ENCODE peak calls at places on chromosome 19, in four cellular contexts. One of them, this sample, is unnamed.

GRCh38 chr19:23410155-23410554 is 14.9 kb upstream of the ZNF91 start:
- DNase-seq in GM12878: no peak
- DNase-seq in K562: no peak
- DNase-seq in H1: no peak
- DNase-seq in this sample: no peak

GRCh38 chr19:27654266-27654990 is 1558.5 kb downstream of the UQCRFS1 start:
- DNase-seq in K562: no peak
- DNase-seq in GM12878: no peak
- DNase-seq in H1: no peak
- DNase-seq in this sample: no peak

GRCh38 chr19:17473041-17473440 is 2.7 kb downstream of the SLC27A1 start:
- DNase-seq in K562: peak; percentile 37
- DNase-seq in H1: no peak
- DNase-seq in GM12878: no peak
- DNase-seq in this sample: peak; percentile 35

GRCh38 chr19:5767949-5768348 is 16.6 kb downstream of the PRR22 start:
- DNase-seq in K562: no peak
- DNase-seq in H1: no peak
- DNase-seq in GM12878: no peak
- DNase-seq in this sample: no peak

GRCh38 chr19:48795855-48796142 is 15.0 kb downstream of the BCAT2 start:
- DNase-seq in GM12878: no peak
- DNase-seq in K562: peak; percentile 10
- DNase-seq in H1: no peak
- DNase-seq in this sample: no peak

GRCh38 chr19:58554494-58555368 is at the start of gene CHMP2A:
- DNase-seq in H1: peak; percentile 88
- DNase-seq in GM12878: peak; percentile 85
- DNase-seq in K562: peak; percentile 89
- DNase-seq in this sample: peak; percentile 93

GRCh38 chr19:5828661-5829566 is 10.6 kb downstream of the FUT6 start:
- DNase-seq in H1: no peak
- DNase-seq in GM12878: no peak
- DNase-seq in K562: peak; percentile 45
- DNase-seq in this sample: no peak

GRCh38 chr19:6551607-6552450 is 21.0 kb downstream of the TNFSF9 start:
- DNase-seq in GM12878: no peak
- DNase-seq in K562: peak; percentile 86
- DNase-seq in H1: no peak
- DNase-seq in this sample: no peak

GRCh38 chr19:34480971-34481821 is at the start of gene WTIP:
- DNase-seq in GM12878: no peak
- DNase-seq in K562: no peak
- DNase-seq in H1: no peak
- DNase-seq in this sample: peak; percentile 18

GRCh38 chr19:46381346-46381745 is 32.0 kb downstream of the CCDC8 start:
- DNase-seq in GM12878: no peak
- DNase-seq in K562: no peak
- DNase-seq in H1: no peak
- DNase-seq in this sample: no peak

GRCh38 chr19:46579286-46579944 is 21.7 kb upstream of the CALM3 start:
- DNase-seq in GM12878: no peak
- DNase-seq in K562: no peak
- DNase-seq in H1: no peak
- DNase-seq in this sample: no peak

DNA sequence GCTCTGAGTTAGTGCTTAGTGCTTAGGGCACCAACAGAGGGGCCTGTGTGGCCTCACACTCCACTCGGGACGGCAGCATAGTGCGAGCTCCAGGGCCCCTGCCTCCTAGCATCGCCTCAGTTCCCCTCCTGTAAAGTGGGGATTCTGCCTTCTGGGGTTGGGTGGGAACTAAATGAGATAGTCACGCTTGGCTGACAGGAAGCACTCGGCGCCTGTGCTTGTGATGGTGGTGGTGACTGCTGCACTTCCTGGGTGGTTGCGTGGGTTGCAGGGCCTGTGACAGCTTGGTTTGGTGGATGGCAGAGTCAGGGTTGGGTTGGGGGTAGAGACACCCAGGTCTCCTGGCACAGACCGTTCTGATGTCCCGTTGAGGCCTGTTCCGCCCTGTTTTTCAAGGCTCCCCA is 7.7 kb downstream of the PLEKHF1 start:
- DNase-seq in H1: no peak
- DNase-seq in GM12878: peak; percentile 69
- DNase-seq in K562: no peak
- DNase-seq in this sample: no peak
- TF ChIP-seq EGR1 in H1: no peak
- TF ChIP-seq EGR1 in GM12878: no peak
- TF ChIP-seq EGR1 in K562: no peak
- TF ChIP-seq EGR1 in this sample: no peak

GRCh38 chr19:42178791-42179500 is 38.5 kb downstream of the DEDD2 start:
- DNase-seq in K562: peak; percentile 76
- DNase-seq in GM12878: no peak
- DNase-seq in H1: peak; percentile 44
- DNase-seq in this sample: no peak
- TF ChIP-seq RAD21 in K562: no peak
- TF ChIP-seq RAD21 in GM12878: no peak
- TF ChIP-seq RAD21 in H1: peak; percentile 66
- TF ChIP-seq RAD21 in this sample: no peak

GRCh38 chr19:44005968-44006367 is 3.2 kb downstream of the ZNF230 start:
- DNase-seq in K562: no peak
- DNase-seq in H1: no peak
- DNase-seq in GM12878: no peak
- DNase-seq in this sample: no peak
- TF ChIP-seq EGR1 in K562: no peak
- TF ChIP-seq EGR1 in H1: no peak
- TF ChIP-seq EGR1 in GM12878: no peak
- TF ChIP-seq EGR1 in this sample: no peak

GRCh38 chr19:13428352-13428751 is 77.9 kb downstream of the CACNA1A start:
- DNase-seq in GM12878: no peak
- DNase-seq in H1: no peak
- DNase-seq in K562: peak; percentile 52
- DNase-seq in this sample: peak; percentile 28
- TF ChIP-seq RAD21 in GM12878: peak; percentile 20
- TF ChIP-seq RAD21 in H1: peak; percentile 42
- TF ChIP-seq RAD21 in K562: peak; percentile 41
- TF ChIP-seq RAD21 in this sample: peak; percentile 67

GRCh38 chr19:2358548-2359173 is 1.4 kb upstream of the TMPRSS9 start:
- DNase-seq in K562: no peak
- DNase-seq in H1: no peak
- DNase-seq in GM12878: no peak
- DNase-seq in this sample: no peak
- TF ChIP-seq EGR1 in K562: no peak
- TF ChIP-seq EGR1 in H1: no peak
- TF ChIP-seq EGR1 in GM12878: no peak
- TF ChIP-seq EGR1 in this sample: no peak

GRCh38 chr19:7602240-7602934 is 6.7 kb downstream of the CAMSAP3 start:
- DNase-seq in H1: no peak
- DNase-seq in K562: no peak
- DNase-seq in GM12878: no peak
- DNase-seq in this sample: no peak

GRCh38 chr19:7598180-7598579 is 2.5 kb downstream of the CAMSAP3 start:
- DNase-seq in GM12878: no peak
- DNase-seq in K562: no peak
- DNase-seq in H1: no peak
- DNase-seq in this sample: no peak

GRCh38 chr19:7602935-7603497 is 7.4 kb downstream of the CAMSAP3 start:
- DNase-seq in H1: no peak
- DNase-seq in K562: no peak
- DNase-seq in GM12878: no peak
- DNase-seq in this sample: no peak

GRCh38 chr19:7597689-7598088 is 2.0 kb downstream of the CAMSAP3 start:
- DNase-seq in GM12878: no peak
- DNase-seq in H1: no peak
- DNase-seq in K562: no peak
- DNase-seq in this sample: no peak

DNA sequence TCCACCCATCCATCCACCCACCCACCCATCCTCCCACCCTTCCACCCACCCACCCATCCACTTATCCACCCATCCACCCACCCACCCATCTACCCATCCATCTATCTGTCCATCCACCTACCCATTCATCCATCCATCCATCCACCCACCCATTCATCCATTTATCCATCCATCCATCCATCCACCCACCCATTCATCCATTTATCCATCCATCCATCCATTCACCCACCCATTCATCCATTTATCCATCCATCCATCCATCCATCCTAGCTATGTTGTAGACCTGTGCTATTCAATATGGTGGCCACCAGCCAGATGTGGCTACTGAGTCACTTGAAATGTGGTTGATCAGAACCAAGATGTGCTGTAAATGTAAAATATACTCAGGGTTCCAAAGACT is 5.1 kb downstream of the CAMSAP3 start:
- DNase-seq in K562: no peak
- DNase-seq in H1: no peak
- DNase-seq in GM12878: no peak
- DNase-seq in this sample: no peak
- TF ChIP-seq RAD21 in K562: no peak
- TF ChIP-seq RAD21 in H1: no peak
- TF ChIP-seq RAD21 in GM12878: no peak
- TF ChIP-seq RAD21 in this sample: no peak